ENCODE peak calls at places on chromosome 16, in eight cellular contexts. F is tibial nerve, O is stomach, A is mammary epithelial cell, E is HL-60, V is left ventricle myocardium inferior, R is GM20000, T is cardiac muscle cell. B is an unnamed sample.

GRCh38 chr16:57503366-57503765 is 17.1 kb upstream of the DOK4 start:
- DNase-seq in F (no peak), O (no peak), A (peak; percentile 6), E (no peak), V (no peak), R (no peak), T (no peak), B (no peak)

GRCh38 chr16:75566889-75567255 is 693 bp downstream of the GABARAPL2 start:
- DNase-seq in F (no peak), O (no peak), A (no peak), E (no peak), V (no peak), R (peak; percentile 19), T (peak; percentile 34), B (no peak)

GRCh38 chr16:66481943-66482390 is 54.9 kb downstream of the BEAN1 start:
- DNase-seq in F (no peak), O (peak; percentile 19), A (no peak), E (no peak), V (no peak), R (no peak), T (no peak), B (no peak)

GRCh38 chr16:78183886-78184553 is 84.6 kb downstream of the WWOX start:
- DNase-seq in F (no peak), O (no peak), A (no peak), E (no peak), V (no peak), R (no peak), T (no peak), B (peak; percentile 41)

GRCh38 chr16:57690782-57691471 is 3.7 kb upstream of the DRC7 start:
- DNase-seq in F (no peak), O (no peak), A (no peak), E (peak; percentile 85), V (no peak), R (no peak), T (no peak), B (no peak)

GRCh38 chr16:14249291-14250032 is 178.3 kb downstream of the MRTFB start:
- DNase-seq in F (peak; percentile 22), O (peak; percentile 39), A (peak; percentile 11), E (no peak), V (no peak), R (peak; percentile 56), T (peak; percentile 47), B (peak; percentile 33)

GRCh38 chr16:88769617-88770458 is 15.2 kb downstream of the PIEZO1 start:
- DNase-seq in F (no peak), O (no peak), A (peak; percentile 42), E (no peak), V (no peak), R (peak; percentile 89), T (peak; percentile 84), B (no peak)

GRCh38 chr16:35795361-35796029 is 2336.1 kb downstream of the TP53TG3F start:
- DNase-seq in F (no peak), O (no peak), A (no peak), E (no peak), V (no peak), R (no peak), T (no peak), B (no peak)

GRCh38 chr16:4388275-4389021 is 16.8 kb downstream of the VASN start:
- DNase-seq in F (no peak), O (no peak), A (no peak), E (no peak), V (peak; percentile 51), R (no peak), T (peak; percentile 71), B (no peak)

GRCh38 chr16:5298202-5298601 is 200.6 kb upstream of the EEF2KMT start:
- DNase-seq in F (no peak), O (no peak), A (no peak), E (no peak), V (no peak), R (no peak), T (no peak), B (no peak)

GRCh38 chr16:66746682-66747081 is 4.7 kb downstream of the DYNC1LI2 start:
- DNase-seq in F (no peak), O (no peak), A (peak; percentile 15), E (peak; percentile 80), V (no peak), R (no peak), T (no peak), B (no peak)

GRCh38 chr16:15034266-15035162 is 21.4 kb downstream of the NTAN1 start:
- DNase-seq in F (no peak), O (no peak), A (no peak), E (no peak), V (no peak), R (no peak), T (no peak), B (no peak)

GRCh38 chr16:14454391-14454790 is 175.7 kb downstream of the PARN start:
- DNase-seq in F (no peak), O (no peak), A (peak; percentile 46), E (no peak), V (no peak), R (no peak), T (no peak), B (no peak)

GRCh38 chr16:88906535-88907105 is 40.2 kb upstream of the PABPN1L start:
- DNase-seq in F (no peak), O (no peak), A (no peak), E (no peak), V (no peak), R (no peak), T (no peak), B (no peak)

GRCh38 chr16:55667753-55668152 is 12.0 kb downstream of the SLC6A2 start:
- DNase-seq in F (no peak), O (no peak), A (no peak), E (no peak), V (no peak), R (no peak), T (no peak), B (no peak)

GRCh38 chr16:84176192-84177053 is 10.4 kb downstream of the TAF1C start:
- DNase-seq in F (no peak), O (no peak), A (no peak), E (no peak), V (no peak), R (peak; percentile 20), T (no peak), B (peak; percentile 42)

DNA sequence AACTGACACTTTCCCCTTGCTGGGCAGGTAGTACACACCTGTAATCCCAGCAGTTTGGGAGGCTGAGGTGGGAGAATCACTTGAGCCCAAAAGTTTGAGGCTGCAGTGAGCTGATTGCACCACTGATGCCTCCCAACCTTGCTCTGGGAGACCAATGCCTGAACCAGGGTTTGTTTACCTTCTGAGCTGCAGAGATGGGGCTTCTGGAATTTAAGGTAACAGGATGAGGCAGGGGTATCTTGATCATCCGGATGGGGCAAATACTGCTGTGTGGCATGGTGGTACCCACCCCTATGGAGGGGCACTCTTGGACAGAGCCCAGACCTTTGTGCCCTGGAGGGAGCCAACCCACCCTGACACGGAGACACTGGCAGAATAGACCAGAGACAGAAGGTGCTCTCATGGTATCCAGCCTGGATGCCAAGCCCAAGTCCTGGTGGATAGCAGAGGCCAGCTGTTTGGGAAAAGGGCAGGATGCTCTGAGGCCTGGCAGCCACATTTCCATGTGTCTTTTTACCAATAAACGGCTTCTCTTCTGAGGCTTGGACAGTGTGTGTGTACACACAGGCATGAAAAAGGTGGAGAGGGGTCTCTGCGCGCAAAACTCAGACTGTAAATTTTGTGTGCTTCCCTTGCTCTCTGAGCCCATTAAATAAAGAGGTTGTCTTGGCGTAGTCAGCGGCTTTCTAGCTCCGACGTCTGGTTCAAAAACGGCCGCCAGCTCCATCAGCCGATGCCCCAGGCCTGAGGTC is 4.4 kb downstream of the ZNF48 start:
- DNase-seq in F (no peak), O (no peak), A (no peak), E (no peak), V (no peak), R (no peak), T (no peak), B (no peak)
- TF ChIP-seq CTCF in F (no peak), O (no peak), A (no peak), E (no peak), V (no peak), R (no peak), T (no peak), B (no peak)

DNA sequence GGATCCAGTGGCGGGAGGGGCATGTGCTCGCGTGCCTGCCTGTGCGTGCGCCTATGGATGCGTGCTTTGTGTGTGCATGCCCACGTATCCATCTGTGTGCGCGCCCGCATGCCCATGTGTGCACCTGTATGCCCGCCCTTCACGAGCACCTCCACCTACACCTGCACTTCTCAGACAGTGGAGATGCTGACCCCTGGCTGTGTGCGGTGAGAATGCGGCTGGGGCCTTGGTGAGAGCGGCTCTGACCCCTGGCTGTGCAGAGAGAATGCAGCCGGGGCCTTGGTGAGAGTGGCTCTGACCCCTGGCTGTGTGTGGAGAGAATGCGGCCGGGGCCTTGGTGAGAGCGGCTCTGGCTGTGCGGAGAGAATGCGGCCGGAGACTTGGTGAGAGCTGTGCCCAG is 33.9 kb downstream of the AXIN1 start:
- DNase-seq in F (no peak), O (no peak), A (no peak), E (no peak), V (no peak), R (no peak), T (peak; percentile 40), B (no peak)
- TF ChIP-seq CTCF in F (no peak), O (no peak), A (peak; percentile 7), E (no peak), V (no peak), R (no peak), T (no peak), B (no peak)

DNA sequence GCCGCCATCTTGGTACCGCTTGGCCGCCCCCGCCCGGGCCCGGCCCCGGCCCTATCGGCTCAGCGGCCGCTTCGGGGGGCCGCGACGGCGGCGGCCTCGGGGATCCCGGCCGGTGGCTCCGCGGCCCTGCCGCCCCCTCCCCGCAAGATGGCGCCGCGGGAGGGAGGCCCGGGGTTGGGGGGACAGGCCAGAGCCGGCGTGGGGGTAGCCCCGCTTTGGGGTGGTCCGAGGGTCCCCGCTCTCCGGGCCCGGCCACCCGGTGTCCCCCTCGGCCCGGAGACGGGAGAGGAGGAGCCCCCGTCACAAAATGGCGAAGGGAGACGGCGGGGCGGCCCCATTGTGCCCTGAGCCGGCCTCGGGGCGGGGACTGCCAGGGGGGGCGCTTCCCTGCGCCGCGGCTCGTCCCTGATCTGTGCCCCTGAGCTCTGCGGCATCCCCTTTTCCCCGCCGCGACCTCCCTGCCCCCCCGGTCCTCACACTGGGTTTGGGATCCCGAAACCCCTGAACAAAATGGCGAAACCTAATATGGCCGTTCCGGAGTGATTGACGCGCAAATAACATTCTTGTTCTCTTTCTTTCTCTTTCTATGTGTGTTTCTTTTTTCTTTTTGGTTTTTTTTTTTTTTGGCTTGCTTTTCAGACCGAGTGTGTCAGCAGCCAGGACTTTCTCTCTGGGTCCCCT is 978 bp downstream of the HAPSTR1 start:
- DNase-seq in F (peak; percentile 24), O (peak; percentile 47), A (no peak), E (no peak), V (peak; percentile 63), R (peak; percentile 56), T (peak; percentile 57), B (peak; percentile 62)
- TF ChIP-seq CTCF in F (peak; percentile 36), O (no peak), A (no peak), E (no peak), V (peak; percentile 23), R (no peak), T (peak; percentile 5), B (no peak)

GRCh38 chr16:69859105-69859969 is 91.8 kb upstream of the CLEC18A start:
- DNase-seq in F (no peak), O (peak; percentile 44), A (peak; percentile 19), E (no peak), V (peak; percentile 40), R (peak; percentile 46), T (peak; percentile 47), B (no peak)
- TF ChIP-seq CTCF in F (no peak), O (no peak), A (peak; percentile 28), E (no peak), V (peak; percentile 51), R (peak; percentile 29), T (no peak), B (no peak)